ENCODE peak calls at places on chromosomes 1 and 21, in ten cellular contexts. F is K562; B is effector memory CD4-positive, alpha-beta T cell; W is osteoblast; G is CD8-positive, alpha-beta T cell; K is Panc1; S is neural progenitor cell; C is mammary epithelial cell; A is CD8-positive, alpha-beta memory T cell; O is fibroblast of lung. Q is an unnamed sample.

GRCh38 chr1:24972257-24973242 is 42.5 kb upstream of the RUNX3 start:
- DNase-seq in S (no peak), O (peak), K (no peak), B (no peak), W (no peak), G (no peak), A (no peak), C (peak), F (no peak), Q (no peak)

GRCh38 chr1:116852910-116853309 is 56.8 kb upstream of the PTGFRN start:
- DNase-seq in B (no peak), F (no peak), W (no peak), G (no peak), K (no peak), O (no peak), A (no peak), C (peak), S (peak), Q (no peak)

GRCh38 chr1:113451710-113452109 is 61.4 kb downstream of the MAGI3 start:
- DNase-seq in K (no peak), C (no peak), W (no peak), B (no peak), S (no peak), A (no peak), F (no peak), G (no peak), O (no peak), Q (no peak)

GRCh38 chr1:233518344-233518743 is 95.6 kb upstream of the KCNK1 start:
- DNase-seq in A (no peak), B (no peak), W (no peak), K (no peak), C (peak), G (no peak), S (peak), O (no peak), F (peak), Q (peak)

GRCh38 chr1:173050865-173051264 is at the start of gene TNFSF18:
- DNase-seq in C (peak), K (no peak), F (no peak), S (no peak), W (no peak), B (no peak), O (peak), G (no peak), A (no peak), Q (no peak)

GRCh38 chr21:34330055-34330454 is 33.8 kb upstream of the KCNE2 start:
- DNase-seq in C (no peak), O (no peak), B (no peak), A (no peak), S (no peak), K (no peak), W (peak), F (peak), G (no peak), Q (no peak)

GRCh38 chr1:44485229-44485932 is 80.3 kb downstream of the RNF220 start:
- DNase-seq in O (peak), S (no peak), F (peak), W (peak), C (peak), A (no peak), G (no peak), B (no peak), K (peak), Q (peak)

GRCh38 chr21:34024382-34024693 is 49.0 kb upstream of the MRPS6 start:
- DNase-seq in W (no peak), O (no peak), K (no peak), C (no peak), F (no peak), B (no peak), A (no peak), S (no peak), G (no peak), Q (no peak)

GRCh38 chr1:155977607-155978324 is 581 bp downstream of the ARHGEF2 start:
- DNase-seq in S (peak), K (no peak), F (peak), G (peak), A (peak), B (peak), C (peak), W (peak), O (no peak), Q (no peak)

DNA sequence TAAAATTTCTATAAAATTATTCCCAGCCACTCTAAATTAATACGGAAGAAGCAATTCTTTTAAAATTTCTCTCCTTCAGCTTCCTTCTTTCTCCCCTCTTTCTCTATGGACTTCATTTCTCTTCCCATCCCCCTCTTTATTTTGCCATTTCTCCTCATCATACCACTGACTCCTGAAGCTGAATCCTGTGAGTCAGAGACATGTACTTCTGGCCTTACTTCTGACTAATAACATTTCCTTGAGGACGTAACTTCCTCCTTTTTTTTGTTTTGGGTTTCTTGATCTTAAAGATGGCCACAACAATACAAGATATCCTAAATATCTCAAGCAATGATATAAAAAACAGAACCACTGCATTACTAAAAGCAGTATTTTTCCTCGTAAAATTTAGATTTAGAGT is 63.6 kb upstream of the DENND1B start:
- DNase-seq in W (peak), B (no peak), O (peak), C (peak), F (no peak), K (no peak), A (no peak), S (no peak), G (no peak), Q (peak)
- H3K4me3 ChIP-seq in W (no peak), B (no peak), O (no peak), C (no peak), F (no peak), K (no peak), A (no peak), S (no peak), G (no peak), Q (no peak)

GRCh38 chr1:62286778-62287224 is 32.4 kb downstream of the KANK4 start:
- DNase-seq in O (no peak), G (no peak), S (peak), K (no peak), C (peak), W (no peak), F (no peak), A (no peak), B (no peak), Q (no peak)
- H3K4me3 ChIP-seq in O (no peak), G (no peak), S (peak), K (peak), C (no peak), W (no peak), F (no peak), A (no peak), B (no peak), Q (no peak)

GRCh38 chr1:93591291-93591832 is 90.3 kb downstream of the BCAR3 start:
- DNase-seq in A (no peak), K (no peak), S (no peak), W (no peak), G (no peak), B (no peak), F (no peak), C (no peak), O (no peak), Q (no peak)
- H3K4me3 ChIP-seq in A (no peak), K (no peak), S (no peak), W (no peak), G (no peak), B (no peak), F (no peak), C (no peak), O (no peak), Q (no peak)

DNA sequence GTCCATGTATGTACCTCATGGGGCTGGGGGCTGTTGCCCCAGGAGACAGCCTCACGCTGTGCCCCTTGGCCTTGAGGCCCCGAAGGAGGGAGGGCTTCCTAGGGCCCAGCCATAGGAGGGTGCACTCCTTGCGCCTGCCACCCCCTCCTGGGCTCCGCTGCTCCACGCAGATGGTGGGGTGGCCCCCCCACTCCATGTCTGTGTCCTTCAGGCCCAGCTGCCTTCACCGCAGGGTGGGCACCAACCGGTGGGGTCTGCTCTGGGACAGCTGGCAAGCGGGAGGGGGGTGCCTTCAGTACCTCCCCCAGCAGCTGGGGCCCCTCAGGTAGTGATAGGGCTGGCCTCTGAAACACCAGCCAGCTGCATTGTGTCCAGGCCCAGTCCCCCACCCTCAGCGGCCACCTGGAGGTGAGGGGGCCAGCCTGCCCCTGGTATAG is 309 bp downstream of the GJC2 start:
- DNase-seq in O (no peak), K (no peak), W (peak), C (no peak), A (no peak), S (no peak), G (no peak), F (no peak), B (no peak), Q (no peak)
- H3K4me3 ChIP-seq in O (peak), K (no peak), W (no peak), C (no peak), A (no peak), S (no peak), G (no peak), F (no peak), B (no peak), Q (no peak)

GRCh38 chr21:36156339-36156814 is 247 bp upstream of the DOP1B start:
- DNase-seq in K (peak), W (peak), B (peak), A (peak), C (peak), F (peak), G (peak), O (peak), S (peak), Q (peak)

GRCh38 chr21:36162631-36163030 is 6.0 kb downstream of the DOP1B start:
- DNase-seq in S (no peak), W (no peak), B (no peak), F (no peak), G (no peak), O (no peak), K (no peak), A (no peak), C (no peak), Q (no peak)

GRCh38 chr21:36156815-36157670 is at the start of gene DOP1B:
- DNase-seq in W (peak), A (no peak), C (no peak), G (peak), F (no peak), S (no peak), K (no peak), B (no peak), O (no peak), Q (no peak)

GRCh38 chr21:36160850-36161178 is 4.2 kb downstream of the DOP1B start:
- DNase-seq in S (no peak), B (no peak), C (no peak), W (no peak), K (no peak), G (no peak), A (no peak), O (no peak), F (no peak), Q (no peak)

GRCh38 chr21:36159356-36159921 is 2.8 kb downstream of the DOP1B start:
- DNase-seq in B (no peak), A (no peak), S (no peak), O (no peak), K (no peak), G (no peak), F (no peak), C (no peak), W (no peak), Q (peak)
- H3K4me3 ChIP-seq in B (no peak), A (no peak), S (no peak), O (no peak), K (no peak), G (no peak), F (no peak), C (no peak), W (no peak), Q (no peak)

DNA sequence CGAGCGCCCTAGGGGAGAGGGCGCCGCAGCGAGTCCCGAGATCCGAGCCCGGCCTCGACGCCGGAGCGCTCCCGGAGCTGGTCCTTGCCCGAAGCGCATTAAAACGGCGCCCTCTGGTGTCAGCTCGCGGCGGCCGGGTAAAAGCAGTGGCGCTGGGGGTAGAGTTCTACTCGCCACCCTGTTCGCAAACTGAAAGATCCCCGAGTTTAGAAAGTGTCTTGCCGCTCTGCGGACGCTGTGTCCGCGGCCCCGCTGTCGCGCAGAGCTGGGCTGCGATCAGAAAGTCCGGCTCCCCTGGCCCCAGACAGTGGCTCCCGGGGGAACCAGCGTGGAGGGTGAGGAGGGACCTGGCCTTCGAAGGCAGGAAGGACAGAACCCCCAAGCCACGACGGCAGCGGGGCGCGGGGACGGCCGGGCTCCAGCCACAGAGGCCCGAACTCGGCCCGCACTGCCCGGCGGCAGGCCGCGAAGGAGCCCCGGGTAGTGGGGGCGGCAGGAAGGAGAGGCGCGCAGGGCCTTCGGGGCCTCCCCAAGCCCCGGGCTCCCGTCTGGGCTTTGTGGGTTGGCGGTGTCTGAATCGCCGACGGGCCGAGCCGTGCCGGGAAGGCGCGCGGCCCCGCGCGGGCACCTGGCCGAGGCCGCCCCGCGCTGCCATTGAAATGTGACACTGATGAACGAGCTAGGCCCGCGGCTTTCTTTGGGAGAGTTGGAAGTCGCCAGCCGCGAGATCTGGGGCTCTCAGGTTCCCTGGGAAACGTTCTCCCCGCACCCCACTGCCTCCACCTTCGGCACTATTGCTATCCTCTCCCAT is 39.1 kb upstream of the NFIA start:
- DNase-seq in A (peak), S (peak), K (no peak), W (peak), C (peak), B (peak), F (no peak), G (peak), O (peak), Q (no peak)
- H3K4me3 ChIP-seq in A (peak), S (peak), K (peak), W (peak), C (peak), B (peak), F (no peak), G (peak), O (peak), Q (peak)

GRCh38 chr1:39076799-39077148 is 50.6 kb downstream of the NDUFS5 start:
- DNase-seq in O (no peak), W (peak), B (no peak), S (no peak), F (no peak), A (no peak), C (no peak), G (no peak), K (no peak), Q (no peak)
- H3K4me3 ChIP-seq in O (no peak), W (no peak), B (no peak), S (no peak), F (no peak), A (no peak), C (no peak), G (no peak), K (no peak), Q (no peak)

DNA sequence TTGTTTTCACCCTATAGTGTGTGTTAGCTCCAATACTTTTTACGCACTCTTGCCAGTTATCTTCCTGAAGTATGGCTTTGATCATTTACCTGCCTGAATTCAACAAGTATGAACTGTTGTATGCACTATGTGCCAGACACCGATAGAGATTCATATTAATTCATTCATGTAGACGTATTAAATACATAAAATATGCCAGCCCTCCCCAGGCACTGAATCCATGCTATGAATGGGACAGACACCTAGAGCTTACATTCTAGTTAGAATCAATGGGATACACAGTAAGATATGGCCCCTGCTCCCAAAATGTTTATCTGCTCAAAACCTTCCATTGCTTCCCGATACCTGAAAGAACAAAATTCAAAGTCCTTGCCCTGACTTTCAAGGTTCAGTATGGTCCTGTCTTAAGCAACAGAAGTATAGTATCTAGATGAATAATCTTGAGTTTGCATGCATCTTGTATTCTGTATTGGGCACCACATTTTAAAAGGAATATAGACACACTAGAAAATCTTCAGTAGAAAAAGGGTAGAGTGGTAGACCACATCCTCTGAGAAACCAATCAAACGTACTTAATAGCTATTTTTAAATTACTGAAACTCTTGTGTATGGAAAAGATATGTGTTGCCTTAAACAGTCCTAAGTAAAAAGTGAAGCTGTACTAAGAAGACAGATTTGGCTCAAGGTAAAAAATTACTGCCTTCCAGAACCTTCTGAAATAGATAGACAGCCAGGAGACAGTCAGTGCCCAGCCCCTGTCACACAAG is 2.9 kb downstream of the CTXND2 start:
- DNase-seq in W (no peak), G (no peak), A (no peak), C (no peak), B (no peak), F (no peak), S (no peak), K (no peak), O (no peak), Q (no peak)
- H3K4me3 ChIP-seq in W (no peak), G (no peak), A (no peak), C (no peak), B (no peak), F (no peak), S (no peak), K (no peak), O (no peak), Q (no peak)

GRCh38 chr1:7000720-7001119 is 215.5 kb downstream of the CAMTA1 start:
- DNase-seq in G (no peak), S (no peak), A (no peak), B (no peak), O (no peak), C (no peak), F (no peak), K (no peak), W (no peak), Q (no peak)
- H3K4me3 ChIP-seq in G (no peak), S (no peak), A (no peak), B (no peak), O (no peak), C (no peak), F (no peak), K (no peak), W (no peak), Q (no peak)

GRCh38 chr21:45529785-45530422 is 12.3 kb downstream of the SLC19A1 start:
- DNase-seq in F (no peak), A (no peak), O (no peak), G (no peak), K (no peak), W (no peak), B (no peak), S (no peak), C (no peak), Q (no peak)
- H3K4me3 ChIP-seq in F (no peak), A (no peak), O (no peak), G (no peak), K (no peak), W (no peak), B (no peak), S (no peak), C (no peak), Q (no peak)